ENCODE peak calls at places on chromosomes 7 and 10, in six cellular contexts. One of them, this sample, is unnamed.

GRCh38 chr7:98049034-98049433 is 57.6 kb upstream of the LMTK2 start:
- DNase-seq in heart left ventricle: no peak
- DNase-seq in prostate gland: peak; percentile 74
- DNase-seq in tibial artery: no peak
- DNase-seq in neural progenitor cell: no peak
- DNase-seq in astrocyte: no peak
- DNase-seq in this sample: no peak

GRCh38 chr7:133649593-133649992 is 396.7 kb downstream of the EXOC4 start:
- DNase-seq in heart left ventricle: no peak
- DNase-seq in prostate gland: no peak
- DNase-seq in tibial artery: no peak
- DNase-seq in neural progenitor cell: no peak
- DNase-seq in astrocyte: peak; percentile 63
- DNase-seq in this sample: no peak

GRCh38 chr7:46550864-46551263 is 629.8 kb upstream of the IGFBP3 start:
- DNase-seq in heart left ventricle: no peak
- DNase-seq in prostate gland: no peak
- DNase-seq in tibial artery: no peak
- DNase-seq in neural progenitor cell: no peak
- DNase-seq in astrocyte: no peak
- DNase-seq in this sample: no peak

GRCh38 chr7:149459540-149460433 is 1.1 kb downstream of the ZNF777 start:
- DNase-seq in heart left ventricle: no peak
- DNase-seq in prostate gland: no peak
- DNase-seq in tibial artery: no peak
- DNase-seq in neural progenitor cell: no peak
- DNase-seq in astrocyte: no peak
- DNase-seq in this sample: no peak

GRCh38 chr7:44305564-44306507 is 19.6 kb downstream of the CAMK2B start:
- DNase-seq in heart left ventricle: no peak
- DNase-seq in prostate gland: no peak
- DNase-seq in tibial artery: no peak
- DNase-seq in neural progenitor cell: no peak
- DNase-seq in astrocyte: no peak
- DNase-seq in this sample: peak; percentile 27

GRCh38 chr10:131907679-131908078 is 6.9 kb downstream of the PPP2R2D start:
- DNase-seq in heart left ventricle: no peak
- DNase-seq in prostate gland: no peak
- DNase-seq in tibial artery: no peak
- DNase-seq in neural progenitor cell: no peak
- DNase-seq in astrocyte: no peak
- DNase-seq in this sample: peak; percentile 13

GRCh38 chr7:83550100-83550499 is 98.8 kb downstream of the SEMA3E start:
- DNase-seq in heart left ventricle: no peak
- DNase-seq in prostate gland: no peak
- DNase-seq in tibial artery: no peak
- DNase-seq in neural progenitor cell: no peak
- DNase-seq in astrocyte: peak; percentile 83
- DNase-seq in this sample: no peak

GRCh38 chr10:128875030-128875744 is 591.9 kb upstream of the MGMT start:
- DNase-seq in heart left ventricle: no peak
- DNase-seq in prostate gland: no peak
- DNase-seq in tibial artery: no peak
- DNase-seq in neural progenitor cell: no peak
- DNase-seq in astrocyte: no peak
- DNase-seq in this sample: no peak

GRCh38 chr10:26439436-26440090 is 1.4 kb downstream of the APBB1IP start:
- DNase-seq in heart left ventricle: no peak
- DNase-seq in prostate gland: no peak
- DNase-seq in tibial artery: no peak
- DNase-seq in neural progenitor cell: no peak
- DNase-seq in astrocyte: no peak
- DNase-seq in this sample: peak; percentile 40

GRCh38 chr10:74932648-74933047 is 106.2 kb downstream of the KAT6B start:
- DNase-seq in heart left ventricle: peak; percentile 58
- DNase-seq in prostate gland: no peak
- DNase-seq in tibial artery: peak; percentile 39
- DNase-seq in neural progenitor cell: no peak
- DNase-seq in astrocyte: no peak
- DNase-seq in this sample: no peak

GRCh38 chr7:159226303-159226702 is 81.6 kb upstream of the VIPR2 start:
- DNase-seq in heart left ventricle: no peak
- DNase-seq in prostate gland: no peak
- DNase-seq in tibial artery: no peak
- DNase-seq in neural progenitor cell: no peak
- DNase-seq in astrocyte: no peak
- DNase-seq in this sample: no peak

GRCh38 chr7:12729112-12729511 is 41.7 kb downstream of the ARL4A start:
- DNase-seq in heart left ventricle: peak; percentile 88
- DNase-seq in prostate gland: peak; percentile 32
- DNase-seq in tibial artery: peak; percentile 78
- DNase-seq in neural progenitor cell: peak; percentile 55
- DNase-seq in astrocyte: peak; percentile 42
- DNase-seq in this sample: no peak

GRCh38 chr7:137970263-137970975 is 31.5 kb downstream of the CREB3L2 start:
- DNase-seq in heart left ventricle: peak; percentile 39
- DNase-seq in prostate gland: peak; percentile 75
- DNase-seq in tibial artery: no peak
- DNase-seq in neural progenitor cell: no peak
- DNase-seq in astrocyte: peak; percentile 93
- DNase-seq in this sample: no peak

GRCh38 chr10:47257396-47258120 is 42.4 kb upstream of the GDF10 start:
- DNase-seq in heart left ventricle: no peak
- DNase-seq in prostate gland: no peak
- DNase-seq in tibial artery: no peak
- DNase-seq in neural progenitor cell: no peak
- DNase-seq in astrocyte: peak; percentile 54
- DNase-seq in this sample: peak; percentile 48
- H3K4me1 ChIP-seq in heart left ventricle: peaks cover 12% of the 10 kb centered on the region
- H3K4me1 ChIP-seq in prostate gland: no peaks in the 10 kb centered on the region
- H3K4me1 ChIP-seq in tibial artery: peaks cover 9% of the 10 kb centered on the region
- H3K4me1 ChIP-seq in neural progenitor cell: no peaks in the 10 kb centered on the region
- H3K4me1 ChIP-seq in astrocyte: peaks cover 9% of the 10 kb centered on the region
- H3K4me1 ChIP-seq in this sample: peaks cover 74% of the 10 kb centered on the region

GRCh38 chr10:22667093-22667480 is 47.3 kb downstream of the PIP4K2A start:
- DNase-seq in heart left ventricle: no peak
- DNase-seq in prostate gland: no peak
- DNase-seq in tibial artery: no peak
- DNase-seq in neural progenitor cell: no peak
- DNase-seq in astrocyte: no peak
- DNase-seq in this sample: no peak

GRCh38 chr10:22666287-22667092 is 47.9 kb downstream of the PIP4K2A start:
- DNase-seq in heart left ventricle: no peak
- DNase-seq in prostate gland: no peak
- DNase-seq in tibial artery: no peak
- DNase-seq in neural progenitor cell: no peak
- DNase-seq in astrocyte: no peak
- DNase-seq in this sample: peak; percentile 49

GRCh38 chr10:22670796-22671195 is 43.6 kb downstream of the PIP4K2A start:
- DNase-seq in heart left ventricle: no peak
- DNase-seq in prostate gland: no peak
- DNase-seq in tibial artery: no peak
- DNase-seq in neural progenitor cell: no peak
- DNase-seq in astrocyte: peak; percentile 67
- DNase-seq in this sample: no peak

GRCh38 chr10:22672594-22673392 is 41.6 kb downstream of the PIP4K2A start:
- DNase-seq in heart left ventricle: no peak
- DNase-seq in prostate gland: no peak
- DNase-seq in tibial artery: no peak
- DNase-seq in neural progenitor cell: no peak
- DNase-seq in astrocyte: no peak
- DNase-seq in this sample: no peak

GRCh38 chr10:22669163-22669711 is 45.1 kb downstream of the PIP4K2A start:
- DNase-seq in heart left ventricle: no peak
- DNase-seq in prostate gland: no peak
- DNase-seq in tibial artery: no peak
- DNase-seq in neural progenitor cell: no peak
- DNase-seq in astrocyte: no peak
- DNase-seq in this sample: no peak
- H3K4me1 ChIP-seq in heart left ventricle: peaks cover 36% of the 10 kb centered on the region
- H3K4me1 ChIP-seq in prostate gland: no peaks in the 10 kb centered on the region
- H3K4me1 ChIP-seq in tibial artery: no peaks in the 10 kb centered on the region
- H3K4me1 ChIP-seq in neural progenitor cell: no peaks in the 10 kb centered on the region
- H3K4me1 ChIP-seq in astrocyte: no peaks in the 10 kb centered on the region
- H3K4me1 ChIP-seq in this sample: peaks cover 94% of the 10 kb centered on the region

DNA sequence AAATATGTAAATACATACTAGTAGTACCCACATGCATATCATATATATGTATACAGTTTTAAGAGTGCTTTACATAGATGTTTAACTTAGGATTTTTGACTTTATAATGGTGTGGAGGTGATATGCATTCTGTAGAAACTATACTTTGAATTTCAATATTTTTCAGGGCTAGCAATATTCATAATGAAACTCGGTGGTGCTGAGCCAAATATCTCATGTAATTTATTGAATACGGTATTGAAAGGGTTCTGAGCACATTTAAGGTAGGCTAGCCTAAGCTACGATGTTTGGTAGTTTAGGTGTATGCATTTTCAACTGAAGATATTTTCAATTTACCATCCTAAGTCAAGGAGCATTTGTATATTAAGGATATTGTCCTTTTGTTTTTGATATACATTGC is 36.0 kb downstream of the ZNRF2 start:
- DNase-seq in heart left ventricle: no peak
- DNase-seq in prostate gland: no peak
- DNase-seq in tibial artery: no peak
- DNase-seq in neural progenitor cell: no peak
- DNase-seq in astrocyte: no peak
- DNase-seq in this sample: no peak
- H3K4me1 ChIP-seq in heart left ventricle: peaks cover 28% of the 10 kb centered on the region
- H3K4me1 ChIP-seq in prostate gland: peaks cover 4% of the 10 kb centered on the region
- H3K4me1 ChIP-seq in tibial artery: peaks cover 4% of the 10 kb centered on the region
- H3K4me1 ChIP-seq in neural progenitor cell: peaks cover 30% of the 10 kb centered on the region
- H3K4me1 ChIP-seq in astrocyte: no peaks in the 10 kb centered on the region
- H3K4me1 ChIP-seq in this sample: peaks cover 43% of the 10 kb centered on the region

DNA sequence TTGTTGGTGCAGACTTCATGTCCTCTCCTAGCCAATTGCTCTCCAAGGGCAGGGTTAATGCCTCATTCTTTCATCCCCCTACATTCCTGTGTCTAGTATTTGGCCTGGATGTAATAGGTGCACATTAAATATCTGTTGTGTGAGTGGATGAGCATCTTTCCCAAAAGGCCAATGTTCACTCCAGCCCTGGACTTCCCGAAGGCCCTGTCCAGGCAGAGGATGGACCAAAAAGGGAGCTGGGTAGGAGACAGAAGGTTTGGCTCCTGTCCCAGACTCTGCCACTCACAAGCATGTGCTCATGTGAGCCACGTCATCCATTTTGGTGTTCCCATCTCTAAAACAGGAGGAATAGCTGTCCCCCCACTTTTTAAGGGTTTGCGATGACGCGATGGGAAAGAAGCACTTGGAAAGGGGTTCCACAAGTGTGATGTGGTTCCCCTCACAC is 47.4 kb downstream of the RGS10 start:
- DNase-seq in heart left ventricle: no peak
- DNase-seq in prostate gland: no peak
- DNase-seq in tibial artery: no peak
- DNase-seq in neural progenitor cell: no peak
- DNase-seq in astrocyte: no peak
- DNase-seq in this sample: no peak
- H3K4me1 ChIP-seq in heart left ventricle: peaks cover 10% of the 10 kb centered on the region
- H3K4me1 ChIP-seq in prostate gland: peaks cover 4% of the 10 kb centered on the region
- H3K4me1 ChIP-seq in tibial artery: no peaks in the 10 kb centered on the region
- H3K4me1 ChIP-seq in neural progenitor cell: no peaks in the 10 kb centered on the region
- H3K4me1 ChIP-seq in astrocyte: peaks cover 7% of the 10 kb centered on the region
- H3K4me1 ChIP-seq in this sample: peaks cover 51% of the 10 kb centered on the region

DNA sequence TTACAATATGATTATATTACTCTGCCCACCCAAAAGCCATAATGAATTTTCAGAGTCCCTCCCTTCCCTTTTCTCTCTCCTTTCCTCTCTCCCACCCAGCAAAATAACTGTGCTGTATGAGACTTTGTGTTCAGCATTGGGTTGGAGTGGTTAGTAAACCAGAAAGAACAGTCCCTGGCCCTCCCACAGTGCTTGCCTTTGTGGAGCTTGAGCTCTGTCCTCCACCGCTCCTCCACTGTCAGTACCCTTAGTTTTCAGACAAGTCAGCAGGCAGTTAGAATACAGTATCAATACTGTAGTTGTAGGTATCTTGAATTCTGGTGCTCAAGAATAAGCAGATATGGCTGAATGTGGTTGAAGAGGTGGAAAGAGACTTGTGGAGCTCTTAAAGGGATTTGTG is 92.7 kb downstream of the CDK14 start:
- DNase-seq in heart left ventricle: no peak
- DNase-seq in prostate gland: no peak
- DNase-seq in tibial artery: no peak
- DNase-seq in neural progenitor cell: peak; percentile 72
- DNase-seq in astrocyte: no peak
- DNase-seq in this sample: no peak
- H3K4me1 ChIP-seq in heart left ventricle: peaks cover 4% of the 10 kb centered on the region
- H3K4me1 ChIP-seq in prostate gland: no peaks in the 10 kb centered on the region
- H3K4me1 ChIP-seq in tibial artery: no peaks in the 10 kb centered on the region
- H3K4me1 ChIP-seq in neural progenitor cell: peaks cover 25% of the 10 kb centered on the region
- H3K4me1 ChIP-seq in astrocyte: peaks cover 17% of the 10 kb centered on the region
- H3K4me1 ChIP-seq in this sample: no peaks in the 10 kb centered on the region

GRCh38 chr7:80135306-80136104 is 874 bp downstream of the GNAI1 start:
- DNase-seq in heart left ventricle: no peak
- DNase-seq in prostate gland: no peak
- DNase-seq in tibial artery: no peak
- DNase-seq in neural progenitor cell: peak; percentile 54
- DNase-seq in astrocyte: peak; percentile 26
- DNase-seq in this sample: no peak
- H3K4me1 ChIP-seq in heart left ventricle: peaks cover 27% of the 10 kb centered on the region
- H3K4me1 ChIP-seq in prostate gland: peaks cover 5% of the 10 kb centered on the region
- H3K4me1 ChIP-seq in tibial artery: peaks cover 14% of the 10 kb centered on the region
- H3K4me1 ChIP-seq in neural progenitor cell: peaks cover 35% of the 10 kb centered on the region
- H3K4me1 ChIP-seq in astrocyte: peaks cover 4% of the 10 kb centered on the region
- H3K4me1 ChIP-seq in this sample: no peaks in the 10 kb centered on the region

This sample was measured in CD8-positive, alpha-beta memory T cell.